ENCODE peak calls at places on chromosomes 16 and 17, in eight cellular contexts. M is heart right ventricle; B is fibroblast of lung; A is esophagus squamous epithelium; D is heart left ventricle; C is CD8-positive, alpha-beta T cell; V is cardiac muscle cell; G is stomach. J is an unnamed sample.

GRCh38 chr17:12510535-12510934 is 155.2 kb upstream of the MYOCD start:
- DNase-seq in D (no peak), C (no peak), G (no peak), M (no peak), V (no peak), A (no peak), B (peak), J (no peak)

GRCh38 chr16:47779201-47780016 is 318.3 kb downstream of the PHKB start:
- DNase-seq in D (no peak), A (no peak), G (no peak), B (peak), C (no peak), V (no peak), M (no peak), J (no peak)

GRCh38 chr17:260031-260791 is 78.8 kb upstream of the DOC2B start:
- DNase-seq in A (no peak), C (no peak), V (no peak), G (peak), D (no peak), M (no peak), B (no peak), J (peak)

GRCh38 chr17:69581061-69581955 is 166.8 kb downstream of the MAP2K6 start:
- DNase-seq in C (peak), B (peak), V (no peak), M (no peak), A (no peak), D (no peak), G (no peak), J (no peak)

GRCh38 chr16:87043273-87044030 is 273.7 kb downstream of the C16orf95 start:
- DNase-seq in V (no peak), C (no peak), B (peak), G (no peak), M (no peak), A (no peak), D (no peak), J (no peak)

GRCh38 chr16:58904254-58904653 is 170.1 kb upstream of the GOT2 start:
- DNase-seq in A (no peak), V (no peak), D (no peak), G (no peak), C (no peak), B (peak), M (no peak), J (no peak)

GRCh38 chr16:3961449-3961849 is 80.9 kb upstream of the CREBBP start:
- DNase-seq in C (no peak), G (no peak), D (no peak), B (no peak), V (no peak), A (no peak), M (no peak), J (no peak)

GRCh38 chr16:15526097-15526496 is 91.7 kb downstream of the BMERB1 start:
- DNase-seq in A (no peak), M (no peak), D (no peak), G (no peak), V (no peak), C (no peak), B (no peak), J (no peak)

GRCh38 chr17:55005520-55005919 is 37.0 kb downstream of the STXBP4 start:
- DNase-seq in D (no peak), B (peak), C (no peak), V (peak), A (no peak), G (no peak), M (no peak), J (no peak)

GRCh38 chr17:82242977-82243647 is 14.3 kb downstream of the SLC16A3 start:
- DNase-seq in G (peak), D (peak), M (peak), V (no peak), C (no peak), B (peak), A (no peak), J (no peak)

GRCh38 chr16:50692644-50692998 is 785 bp upstream of the NOD2 start:
- DNase-seq in G (no peak), D (no peak), M (no peak), B (no peak), V (no peak), A (no peak), C (no peak), J (no peak)

GRCh38 chr16:50695017-50696000 is 1.9 kb downstream of the NOD2 start:
- DNase-seq in G (no peak), M (no peak), C (no peak), A (no peak), B (no peak), V (no peak), D (no peak), J (no peak)

GRCh38 chr16:50694206-50694605 is 800 bp downstream of the NOD2 start:
- DNase-seq in A (no peak), C (no peak), D (no peak), M (no peak), V (no peak), G (no peak), B (no peak), J (no peak)

GRCh38 chr16:50696126-50696525 is 2.7 kb downstream of the NOD2 start:
- DNase-seq in M (no peak), G (no peak), A (no peak), C (no peak), B (no peak), V (no peak), D (no peak), J (no peak)

DNA sequence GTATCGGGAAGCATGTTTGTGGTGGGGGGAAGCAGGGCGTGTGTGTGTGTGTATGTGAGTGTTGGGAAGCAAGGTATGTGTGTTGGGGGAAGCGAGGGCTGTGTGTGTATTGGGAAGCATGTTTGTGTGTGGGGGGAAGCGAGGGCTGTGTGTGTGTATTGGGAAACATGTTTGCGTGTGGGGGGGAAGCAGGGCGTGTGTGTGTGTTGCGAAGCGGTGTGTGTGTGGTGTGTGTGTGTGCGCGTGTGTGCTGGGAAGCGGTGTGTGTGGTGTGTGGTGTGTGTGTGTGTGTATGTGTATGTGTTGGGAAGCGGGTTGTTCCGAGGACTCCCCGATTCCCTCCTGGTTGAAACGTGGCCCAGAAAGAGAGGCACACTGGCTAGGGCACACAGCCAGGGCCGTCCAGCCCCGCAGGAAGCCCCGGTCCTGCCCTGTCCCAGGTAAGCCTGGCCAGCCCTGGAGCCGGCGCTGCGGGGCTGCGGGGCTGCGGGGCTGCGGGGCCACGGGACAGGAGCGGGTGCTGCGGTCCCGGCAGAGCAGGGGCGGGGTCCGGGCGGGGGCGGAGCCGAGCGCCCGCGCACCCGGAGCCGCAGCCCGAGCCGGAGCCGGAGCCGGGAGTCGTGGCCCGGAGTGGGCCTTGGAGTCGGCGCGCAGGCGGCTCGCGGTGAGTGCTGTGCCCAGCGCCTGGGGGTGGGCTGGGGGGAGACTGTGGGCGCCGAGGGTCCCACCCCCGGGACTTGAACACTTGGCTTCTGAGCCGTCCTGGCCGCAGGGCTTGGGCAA is at the start of gene NOD2:
- DNase-seq in A (no peak), B (no peak), C (peak), G (peak), V (peak), M (no peak), D (peak), J (no peak)
- H3K4me3 ChIP-seq in A (peak), B (peak), C (peak), G (peak), V (peak), M (peak), D (peak), J (no peak)

GRCh38 chr17:75241502-75241901 is 19.9 kb downstream of the GGA3 start:
- DNase-seq in V (no peak), B (no peak), G (no peak), A (no peak), M (no peak), D (no peak), C (no peak), J (no peak)

GRCh38 chr17:75241143-75241430 is 20.3 kb downstream of the GGA3 start:
- DNase-seq in D (no peak), M (no peak), V (no peak), G (no peak), B (no peak), A (no peak), C (no peak), J (no peak)

GRCh38 chr17:75239778-75240393 is 21.5 kb downstream of the GGA3 start:
- DNase-seq in D (no peak), A (no peak), M (no peak), G (no peak), B (no peak), C (no peak), V (no peak), J (no peak)

GRCh38 chr17:75239214-75239613 is 22.2 kb downstream of the GGA3 start:
- DNase-seq in D (no peak), B (no peak), M (no peak), G (no peak), V (no peak), C (no peak), A (no peak), J (no peak)

GRCh38 chr17:75240394-75241142 is 20.8 kb downstream of the GGA3 start:
- DNase-seq in B (peak), V (peak), G (no peak), M (no peak), A (no peak), D (peak), C (peak), J (no peak)
- TF ChIP-seq CTCF in B (peak), V (peak), G (no peak), M (peak), A (no peak), D (no peak), C (peak), J (peak)

GRCh38 chr17:57465551-57465950 is 209.2 kb downstream of the MSI2 start:
- DNase-seq in D (no peak), B (no peak), G (no peak), V (no peak), A (no peak), C (no peak), M (no peak), J (no peak)
- H3K4me3 ChIP-seq in D (no peak), B (no peak), G (no peak), V (no peak), A (no peak), C (no peak), M (no peak), J (no peak)

DNA sequence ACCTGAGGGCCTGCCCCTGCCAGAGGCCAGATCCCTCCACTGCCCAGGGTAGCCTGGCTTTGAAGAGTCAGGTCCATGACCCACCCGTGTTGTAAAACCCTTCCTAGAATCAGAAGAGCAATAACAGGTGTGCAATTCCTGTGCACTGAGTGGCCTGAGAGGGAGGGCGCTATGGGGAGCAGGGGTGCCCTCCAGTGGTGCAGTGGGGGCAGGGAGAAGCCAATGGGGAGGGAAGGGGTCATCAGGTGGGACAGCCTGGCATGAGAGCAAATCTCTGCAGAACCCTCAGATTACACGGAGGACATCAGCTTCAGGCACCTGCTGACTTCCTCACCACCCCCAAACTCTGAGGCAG is 72.9 kb upstream of the ZNF469 start:
- DNase-seq in D (peak), B (no peak), M (no peak), V (no peak), A (no peak), C (no peak), G (no peak), J (no peak)
- TF ChIP-seq CTCF in D (no peak), B (peak), M (peak), V (peak), A (no peak), C (no peak), G (no peak), J (peak)

GRCh38 chr16:66651474-66651765 is 45.1 kb downstream of the CMTM4 start:
- DNase-seq in A (no peak), G (no peak), M (no peak), B (no peak), D (no peak), C (no peak), V (no peak), J (no peak)
- H3K4me3 ChIP-seq in A (peak), G (no peak), M (peak), B (no peak), D (no peak), C (peak), V (no peak), J (no peak)

GRCh38 chr16:6777624-6778023 is 555.0 kb upstream of the RBFOX1 start:
- DNase-seq in A (no peak), C (no peak), D (no peak), M (no peak), V (no peak), G (no peak), B (no peak), J (no peak)
- TF ChIP-seq CTCF in A (no peak), C (no peak), D (no peak), M (no peak), V (no peak), G (no peak), B (no peak), J (no peak)

DNA sequence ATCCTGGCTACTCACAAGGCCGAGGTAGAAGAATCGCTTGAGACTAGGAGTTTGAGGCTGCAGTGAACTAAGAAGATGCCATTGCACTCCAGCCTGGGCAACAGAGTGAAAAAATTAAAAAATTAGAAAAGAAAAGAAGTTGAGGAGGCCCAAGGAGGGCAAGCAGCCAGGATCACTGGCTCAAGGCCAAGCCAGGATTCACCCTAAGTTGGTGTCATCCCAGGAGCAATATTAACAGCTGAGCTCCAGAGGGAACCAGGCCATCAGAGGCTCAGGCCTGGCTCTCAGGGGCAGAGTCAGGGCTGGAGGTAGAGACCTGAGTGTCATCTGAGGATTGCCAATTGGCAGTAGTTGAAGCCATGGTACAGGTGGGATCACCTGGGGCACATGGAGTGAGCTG is 20.7 kb downstream of the DRC3 start:
- DNase-seq in C (no peak), G (no peak), D (no peak), B (no peak), V (no peak), M (no peak), A (no peak), J (no peak)
- H3K4me3 ChIP-seq in C (no peak), G (no peak), D (no peak), B (no peak), V (no peak), M (no peak), A (no peak), J (no peak)

J was measured in retinal pigment epithelial cell.